ENCODE peak calls at places on chromosomes 13 and 19, in five cellular contexts. O is tibial artery, L is glutamatergic neuron, B is HCT116, P is cardiac fibroblast. G is an unnamed sample.

GRCh38 chr13:48879854-48880253 is 95.9 kb upstream of the FNDC3A start:
- DNase-seq in P (no peak), L (no peak), B (no peak), O (no peak), G (no peak)

GRCh38 chr13:28384789-28385188 is 110.1 kb downstream of the FLT1 start:
- DNase-seq in O (no peak), P (no peak), B (no peak), L (no peak), G (no peak)

GRCh38 chr13:85503797-85504196 is 295.4 kb downstream of the SLITRK6 start:
- DNase-seq in B (no peak), L (no peak), O (no peak), P (peak; percentile 5), G (no peak)

GRCh38 chr19:21677696-21678418 is 89.5 kb downstream of the ZNF100 start:
- DNase-seq in L (no peak), P (no peak), O (no peak), B (no peak), G (no peak)

GRCh38 chr13:69496951-69497350 is 610.7 kb upstream of the ATXN8OS start:
- DNase-seq in P (no peak), B (no peak), L (no peak), O (no peak), G (no peak)

GRCh38 chr19:49676136-49676689 is 858 bp upstream of the PRMT1 start:
- DNase-seq in O (no peak), P (peak; percentile 98), L (peak; percentile 74), B (peak; percentile 97), G (peak; percentile 28)

GRCh38 chr13:79723462-79724116 is 242.6 kb downstream of the NDFIP2 start:
- DNase-seq in B (no peak), L (no peak), P (no peak), O (no peak), G (no peak)

GRCh38 chr13:49622174-49622946 is 5.9 kb upstream of the ARL11 start:
- DNase-seq in O (no peak), P (no peak), L (no peak), B (no peak), G (no peak)

GRCh38 chr19:4969772-4970531 is 1.0 kb downstream of the KDM4B start:
- DNase-seq in O (no peak), B (no peak), P (peak; percentile 32), L (peak; percentile 60), G (no peak)

GRCh38 chr19:38003427-38004099 is 96.6 kb downstream of the SIPA1L3 start:
- DNase-seq in B (no peak), P (peak; percentile 97), L (peak; percentile 76), O (peak; percentile 81), G (no peak)

GRCh38 chr19:1907563-1908363 is 2.6 kb downstream of the ADAT3 start:
- DNase-seq in L (no peak), O (no peak), P (no peak), B (no peak), G (no peak)

GRCh38 chr19:10271543-10272086 is 695 bp downstream of the ICAM1 start:
- DNase-seq in B (no peak), O (no peak), L (no peak), P (peak; percentile 66), G (no peak)

GRCh38 chr13:48009298-48009697 is 8.2 kb upstream of the SUCLA2 start:
- DNase-seq in B (no peak), O (no peak), P (peak; percentile 89), L (no peak), G (no peak)

GRCh38 chr13:49366841-49367240 is 77.0 kb downstream of the CAB39L start:
- DNase-seq in O (peak; percentile 79), B (no peak), P (no peak), L (no peak), G (no peak)

GRCh38 chr13:75426421-75426820 is 55.5 kb downstream of the TBC1D4 start:
- DNase-seq in P (no peak), B (no peak), O (no peak), L (no peak), G (no peak)

GRCh38 chr13:28493740-28494536 is 990 bp downstream of the FLT1 start:
- DNase-seq in B (no peak), O (no peak), L (peak; percentile 49), P (peak; percentile 22), G (peak; percentile 14)

GRCh38 chr13:50129923-50130685 is 114.9 kb downstream of the KCNRG start:
- DNase-seq in B (no peak), O (peak; percentile 85), L (peak; percentile 50), P (peak; percentile 62), G (no peak)

GRCh38 chr19:39479916-39480315 is 722 bp upstream of the TIMM50 start:
- DNase-seq in L (no peak), B (no peak), P (no peak), O (no peak), G (no peak)

GRCh38 chr19:44600466-44600865 is 12.9 kb upstream of the IGSF23 start:
- DNase-seq in O (no peak), L (no peak), B (no peak), P (no peak), G (no peak)

GRCh38 chr19:7395360-7395781 is 46.6 kb downstream of the ARHGEF18 start:
- DNase-seq in P (no peak), O (no peak), B (no peak), L (peak; percentile 30), G (no peak)
- TF ChIP-seq CTCF in P (no peak), O (no peak), B (no peak), L (no peak), G (no peak)

DNA sequence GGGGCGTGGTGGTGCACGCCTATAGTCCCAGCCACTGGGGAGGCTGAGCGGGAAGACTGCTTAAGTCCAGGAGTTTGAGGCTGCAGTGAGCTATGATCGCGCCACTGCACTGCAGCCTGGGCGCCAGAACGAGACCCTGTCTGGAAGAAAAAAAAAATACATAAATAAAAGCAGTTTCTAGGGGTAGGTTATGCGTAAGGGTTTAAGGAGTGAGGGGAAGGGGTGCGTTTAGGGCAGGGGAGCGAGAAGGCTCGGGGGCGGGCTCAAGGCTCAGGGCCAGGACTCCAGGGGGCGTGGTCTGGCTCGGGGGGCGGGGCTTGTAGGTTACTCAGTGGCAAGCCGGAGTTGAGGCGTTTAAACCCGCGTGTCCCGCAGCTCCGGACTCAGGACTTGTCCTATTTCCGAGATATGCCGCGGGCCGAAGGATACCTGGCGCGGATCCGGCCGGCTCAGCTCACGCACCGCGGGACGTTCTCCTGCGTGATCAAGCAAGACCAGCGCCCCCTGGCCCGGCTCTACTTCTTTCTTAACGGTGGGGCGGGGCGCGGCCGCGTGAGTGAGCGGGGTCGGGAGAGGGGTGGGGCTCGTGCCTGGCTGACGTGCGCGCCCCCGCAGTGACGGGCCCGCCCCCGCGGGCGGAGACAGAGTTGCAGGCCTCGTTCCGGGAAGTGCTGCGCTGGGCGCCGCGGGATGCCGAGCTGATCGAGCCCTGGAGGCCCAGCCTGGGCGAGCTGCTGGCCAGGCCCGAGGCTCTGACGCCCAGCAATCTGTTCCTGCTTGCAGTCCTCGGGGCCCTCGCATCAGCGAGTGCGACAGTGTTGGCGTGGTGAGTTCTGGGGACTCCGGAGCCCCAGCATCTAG is 10.8 kb downstream of the SPACA6 start:
- DNase-seq in O (peak; percentile 98), P (peak; percentile 92), B (peak; percentile 80), L (peak; percentile 97), G (peak; percentile 91)
- TF ChIP-seq CTCF in O (peak; percentile 39), P (peak; percentile 40), B (peak; percentile 44), L (no peak), G (peak; percentile 63)

GRCh38 chr13:110702591-110703526 is 3.1 kb downstream of the CARS2 start:
- DNase-seq in O (no peak), P (peak; percentile 17), B (no peak), L (no peak), G (no peak)

GRCh38 chr13:110702089-110702488 is 3.8 kb downstream of the CARS2 start:
- DNase-seq in O (no peak), L (no peak), B (no peak), P (no peak), G (no peak)

GRCh38 chr13:110705356-110705825 is 525 bp downstream of the CARS2 start:
- DNase-seq in B (no peak), O (no peak), P (peak; percentile 20), L (no peak), G (no peak)

GRCh38 chr13:110706570-110707378 is 858 bp upstream of the CARS2 start:
- DNase-seq in L (no peak), B (no peak), P (no peak), O (no peak), G (no peak)

GRCh38 chr13:110705826-110706569 is at the start of gene CARS2:
- DNase-seq in L (peak; percentile 97), O (peak; percentile 99), B (peak; percentile 94), P (peak; percentile 96), G (peak; percentile 92)
- TF ChIP-seq CTCF in L (no peak), O (peak; percentile 28), B (no peak), P (no peak), G (peak; percentile 14)

DNA sequence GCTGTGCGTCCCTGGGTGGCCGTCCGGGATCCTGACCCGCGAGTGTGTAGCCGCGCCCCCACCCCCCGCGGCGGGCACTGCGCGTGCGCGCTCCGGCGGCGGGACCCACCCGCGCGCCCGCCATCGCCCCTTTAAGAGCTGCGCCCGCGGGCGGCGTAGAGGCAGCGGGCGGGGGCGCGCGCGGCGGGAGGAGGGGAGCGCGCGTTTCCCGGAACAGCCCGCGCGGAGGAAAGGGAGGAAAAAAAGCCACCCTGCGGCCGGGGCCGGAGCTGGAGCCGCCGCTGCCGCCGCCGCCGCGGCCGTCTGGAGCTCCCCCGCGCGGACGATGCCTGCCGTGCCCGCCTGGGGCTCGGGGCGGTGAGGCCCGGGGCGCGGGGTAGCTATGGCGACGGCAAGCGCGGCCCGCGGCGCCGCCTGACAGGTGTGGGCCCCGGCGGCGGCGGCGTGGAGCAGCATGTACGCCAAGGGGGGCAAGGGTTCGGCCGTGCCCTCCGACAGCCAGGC is at the start of gene SSBP4:
- DNase-seq in L (peak; percentile 82), P (peak; percentile 79), O (peak; percentile 85), B (no peak), G (peak; percentile 73)
- TF ChIP-seq CTCF in L (peak; percentile 38), P (no peak), O (peak; percentile 65), B (no peak), G (peak; percentile 63)

DNA sequence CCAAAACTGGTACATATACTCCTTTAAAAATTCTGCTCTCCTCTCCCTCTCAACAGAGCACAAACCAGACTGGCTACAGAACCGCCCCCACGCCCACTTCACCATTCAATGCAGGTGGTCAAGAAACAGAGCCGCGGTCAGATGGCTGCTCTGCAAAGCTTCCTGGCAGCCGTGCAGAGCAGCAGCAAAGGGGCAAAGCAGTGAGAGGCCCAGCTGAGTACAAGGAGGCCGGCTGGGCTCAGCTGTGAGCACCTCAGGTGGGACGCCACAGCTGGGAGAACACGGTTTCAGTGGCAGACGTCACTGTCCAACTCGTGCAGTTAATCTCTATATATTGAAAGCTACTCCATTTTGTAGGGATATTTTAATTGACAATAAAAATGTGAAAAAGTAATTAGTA is 8.3 kb downstream of the GRTP1 start:
- DNase-seq in O (no peak), B (no peak), L (no peak), P (no peak), G (no peak)
- TF ChIP-seq CTCF in O (no peak), B (no peak), L (no peak), P (no peak), G (no peak)

GRCh38 chr13:23086951-23087350 is 93.8 kb upstream of the SGCG start:
- DNase-seq in O (no peak), B (no peak), L (no peak), P (no peak), G (no peak)

GRCh38 chr13:23081901-23082300 is 98.9 kb upstream of the SGCG start:
- DNase-seq in L (no peak), P (no peak), B (no peak), O (no peak), G (no peak)

GRCh38 chr13:23087884-23088283 is 92.9 kb upstream of the SGCG start:
- DNase-seq in O (no peak), L (peak; percentile 48), B (peak; percentile 35), P (peak; percentile 22), G (no peak)
- TF ChIP-seq CTCF in O (no peak), L (peak; percentile 59), B (peak; percentile 71), P (peak; percentile 44), G (peak; percentile 41)